ENCODE peak calls at places on chromosomes 4 and X, in ten cellular contexts. K, S, B, C, Z, O, W, T, R and L are unnamed samples.

GRCh38 chrX:21166302-21166982 is 207.8 kb upstream of the CNKSR2 start:
- DNase-seq in C (no peak), K (no peak), W (no peak), O (no peak), Z (no peak), S (peak; percentile 47), B (no peak), T (no peak), R (no peak), L (no peak)

GRCh38 chr4:55547461-55547770 is 707 bp upstream of the CLOCK start:
- DNase-seq in B (no peak), W (no peak), Z (no peak), K (no peak), T (no peak), R (no peak), S (no peak), C (no peak), O (no peak), L (no peak)

GRCh38 chr4:87121332-87122065 is 98.9 kb downstream of the KLHL8 start:
- DNase-seq in K (no peak), W (no peak), S (peak; percentile 11), Z (no peak), R (no peak), T (no peak), O (no peak), B (no peak), C (no peak), L (no peak)

GRCh38 chr4:185637162-185637875 is 102.0 kb upstream of the PDLIM3 start:
- DNase-seq in W (no peak), T (no peak), O (no peak), R (no peak), B (no peak), K (no peak), C (no peak), Z (no peak), S (no peak), L (no peak)

GRCh38 chr4:150315691-150316090 is 237.4 kb downstream of the DCLK2 start:
- DNase-seq in S (no peak), C (no peak), T (no peak), R (no peak), W (no peak), K (no peak), O (no peak), Z (no peak), B (no peak), L (no peak)

GRCh38 chr4:1213336-1213995 is 35.5 kb downstream of the CTBP1 start:
- DNase-seq in O (no peak), W (no peak), T (no peak), K (no peak), C (no peak), S (no peak), Z (no peak), B (no peak), R (no peak), L (no peak)

GRCh38 chr4:89303177-89303576 is 4.4 kb downstream of the GPRIN3 start:
- DNase-seq in T (no peak), R (peak; percentile 26), S (no peak), W (no peak), K (no peak), C (no peak), B (no peak), O (no peak), Z (no peak), L (no peak)

GRCh38 chrX:44203791-44204190 is 139.7 kb downstream of the EFHC2 start:
- DNase-seq in R (no peak), S (no peak), O (no peak), B (no peak), T (no peak), K (no peak), Z (no peak), W (no peak), C (no peak), L (no peak)

GRCh38 chr4:145843148-145843547 is 95.5 kb downstream of the ZNF827 start:
- DNase-seq in B (no peak), S (peak; percentile 84), C (no peak), R (no peak), W (no peak), O (no peak), T (no peak), K (no peak), Z (no peak), L (no peak)

GRCh38 chr4:8852118-8852704 is 19.4 kb downstream of the HMX1 start:
- DNase-seq in T (no peak), B (no peak), O (peak; percentile 15), S (no peak), W (no peak), C (no peak), K (no peak), R (no peak), Z (no peak), L (no peak)

GRCh38 chrX:8025705-8026104 is 98.5 kb upstream of the PNPLA4 start:
- DNase-seq in O (no peak), B (no peak), T (no peak), W (no peak), C (no peak), Z (no peak), S (no peak), K (no peak), R (no peak), L (no peak)

GRCh38 chr4:67934628-67935027 is 28.7 kb downstream of the TMPRSS11A start:
- DNase-seq in S (no peak), R (no peak), B (no peak), K (no peak), O (no peak), Z (no peak), T (no peak), C (no peak), W (no peak), L (no peak)

GRCh38 chrX:154378059-154378798 is 866 bp upstream of the EMD start:
- DNase-seq in R (no peak), Z (no peak), C (peak; percentile 46), K (no peak), T (no peak), W (no peak), O (peak; percentile 30), B (peak; percentile 92), S (peak; percentile 43), L (no peak)

GRCh38 chr4:142875117-142875516 is 29.0 kb upstream of the INPP4B start:
- DNase-seq in K (no peak), R (no peak), W (no peak), C (peak; percentile 51), O (no peak), Z (no peak), T (no peak), S (no peak), B (no peak), L (no peak)
- TF ChIP-seq CTCF in K (no peak), R (no peak), W (no peak), C (peak; percentile 28), O (no peak), Z (no peak), T (no peak), S (no peak), B (no peak), L (no peak)

GRCh38 chrX:152823657-152824056 is 6.9 kb downstream of the CETN2 start:
- DNase-seq in B (no peak), O (no peak), W (no peak), C (no peak), K (no peak), T (no peak), S (no peak), Z (no peak), R (no peak), L (no peak)

GRCh38 chrX:152822383-152823086 is 8.0 kb downstream of the CETN2 start:
- DNase-seq in K (no peak), S (no peak), O (no peak), C (no peak), B (no peak), W (no peak), Z (no peak), R (no peak), T (no peak), L (no peak)

GRCh38 chrX:152819271-152819670 is 11.3 kb downstream of the CETN2 start:
- DNase-seq in W (no peak), R (no peak), Z (no peak), S (no peak), B (no peak), K (no peak), O (no peak), C (no peak), T (no peak), L (no peak)

GRCh38 chrX:152819732-152820131 is 10.8 kb downstream of the CETN2 start:
- DNase-seq in T (no peak), B (no peak), O (no peak), C (no peak), S (peak; percentile 59), K (no peak), W (no peak), Z (no peak), R (no peak), L (no peak)

DNA sequence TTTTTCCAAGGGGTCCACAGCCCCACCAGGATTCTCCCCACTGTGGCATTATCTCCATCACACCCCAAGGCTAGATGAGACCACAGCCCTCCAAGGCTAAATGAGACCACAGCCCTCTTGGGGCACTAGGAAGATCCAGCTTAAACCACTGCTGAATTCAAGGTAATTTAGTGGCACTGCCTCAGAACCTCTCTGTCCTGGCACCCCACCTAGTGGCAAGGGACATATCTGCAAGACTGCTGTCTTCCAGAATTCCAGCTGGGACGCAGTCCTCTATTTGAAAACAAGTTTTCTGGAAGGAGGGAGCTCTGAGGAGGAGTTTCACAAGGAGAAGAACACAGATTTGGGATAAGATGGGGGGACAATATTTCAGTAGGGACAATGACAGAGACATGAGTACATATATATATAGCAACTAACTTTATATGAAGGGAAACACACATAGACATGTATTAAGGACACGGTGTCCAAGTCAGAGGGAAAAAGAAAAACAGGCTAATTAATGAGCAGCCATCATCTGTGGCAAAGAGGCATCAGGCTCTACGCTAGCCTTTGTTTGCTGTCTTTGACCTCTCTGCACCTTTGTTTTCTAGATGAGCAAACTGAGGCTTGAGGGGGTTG is 9.3 kb downstream of the CETN2 start:
- DNase-seq in B (no peak), O (peak; percentile 70), K (no peak), T (no peak), C (peak; percentile 50), S (peak; percentile 51), W (peak; percentile 17), Z (no peak), R (no peak), L (no peak)
- TF ChIP-seq CTCF in B (no peak), O (peak; percentile 58), K (peak; percentile 30), T (no peak), C (peak; percentile 69), S (peak; percentile 69), W (peak; percentile 57), Z (no peak), R (no peak), L (no peak)

GRCh38 chr4:17934286-17934685 is 87.3 kb downstream of the LCORL start:
- DNase-seq in R (no peak), B (no peak), S (peak; percentile 36), T (no peak), K (no peak), Z (no peak), W (no peak), C (no peak), O (no peak), L (no peak)
- TF ChIP-seq CTCF in R (no peak), B (no peak), S (peak; percentile 9), T (no peak), K (no peak), Z (no peak), W (no peak), C (no peak), O (no peak), L (no peak)

DNA sequence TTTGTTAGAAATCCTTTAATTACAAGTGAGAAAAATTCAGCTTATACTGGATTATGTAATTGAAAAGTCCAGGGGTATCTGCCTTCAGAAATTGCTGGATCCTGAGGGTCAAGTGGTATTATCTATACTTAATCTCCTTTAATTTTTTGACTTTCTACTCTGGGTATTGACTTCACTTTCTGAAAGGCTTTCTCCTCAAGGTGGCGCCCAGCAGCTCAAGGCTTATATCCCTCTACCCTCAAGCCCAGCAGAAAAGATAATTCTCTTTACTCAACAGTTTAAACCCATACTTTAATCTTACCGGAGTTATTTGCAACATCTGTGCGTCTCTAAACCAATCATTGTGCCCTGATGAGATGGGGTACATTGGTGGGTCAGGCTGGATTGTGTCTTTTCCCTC is 129.5 kb downstream of the LARP7 start:
- DNase-seq in R (no peak), Z (peak; percentile 63), O (peak; percentile 49), K (no peak), S (peak; percentile 52), C (no peak), W (no peak), T (no peak), B (no peak), L (no peak)
- TF ChIP-seq CTCF in R (no peak), Z (peak; percentile 33), O (no peak), K (no peak), S (peak; percentile 56), C (peak; percentile 69), W (peak; percentile 51), T (no peak), B (no peak), L (no peak)